ENCODE peak calls at places on chromosomes 5 and 9, in four cellular contexts. M is LNCaP clone FGC, Z is testis, E is PC-9. S is an unnamed sample.

GRCh38 chr5:141412853-141413539 is at the start of gene PCDHGA10:
- DNase-seq in M (peak), Z (peak), E (peak), S (peak)

GRCh38 chr5:124746252-124746915 is at the start of gene ZNF608:
- DNase-seq in M (no peak), Z (peak), E (no peak), S (peak)

GRCh38 chr5:164809831-164810230 is 1304.4 kb downstream of the MAT2B start:
- DNase-seq in M (no peak), Z (no peak), E (no peak), S (no peak)

GRCh38 chr5:118701796-118702195 is 286.6 kb downstream of the DTWD2 start:
- DNase-seq in M (no peak), Z (no peak), E (no peak), S (no peak)

GRCh38 chr5:131198625-131199024 is 27.9 kb downstream of the LYRM7 start:
- DNase-seq in M (no peak), Z (no peak), E (no peak), S (peak)

GRCh38 chr5:141050622-141051525 is at the start of gene PCDHB1:
- DNase-seq in M (no peak), Z (no peak), E (no peak), S (no peak)

GRCh38 chr9:37229882-37230482 is 109.6 kb downstream of the ZCCHC7 start:
- DNase-seq in M (peak), Z (no peak), E (peak), S (peak)

GRCh38 chr5:3155717-3156116 is 404.2 kb upstream of the IRX2 start:
- DNase-seq in M (no peak), Z (no peak), E (no peak), S (no peak)

GRCh38 chr9:86734762-86735161 is 212.5 kb downstream of the GAS1 start:
- DNase-seq in M (no peak), Z (no peak), E (no peak), S (peak)

GRCh38 chr5:156491766-156492165 is 164.8 kb downstream of the SGCD start:
- DNase-seq in M (no peak), Z (no peak), E (no peak), S (no peak)

GRCh38 chr5:162657076-162657475 is 589.5 kb downstream of the GABRG2 start:
- DNase-seq in M (no peak), Z (no peak), E (no peak), S (no peak)

GRCh38 chr5:120771181-120771580 is 307.1 kb downstream of the PRR16 start:
- DNase-seq in M (no peak), Z (no peak), E (no peak), S (peak)

GRCh38 chr5:170651902-170652301 is 131.6 kb upstream of the GABRP start:
- DNase-seq in M (no peak), Z (no peak), E (no peak), S (no peak)

GRCh38 chr5:162160401-162160800 is 92.8 kb downstream of the GABRG2 start:
- DNase-seq in M (no peak), Z (no peak), E (no peak), S (no peak)

GRCh38 chr9:126722922-126723806 is 81.7 kb upstream of the ZBTB43 start:
- DNase-seq in M (no peak), Z (peak), E (no peak), S (no peak)

GRCh38 chr9:24602687-24603352 is 57.1 kb upstream of the IZUMO3 start:
- DNase-seq in M (no peak), Z (no peak), E (no peak), S (peak)

GRCh38 chr5:1479581-1480188 is 34.4 kb upstream of the SLC6A3 start:
- DNase-seq in M (no peak), Z (peak), E (no peak), S (peak)

GRCh38 chr5:1526681-1527131 is 2.9 kb upstream of the LPCAT1 start:
- DNase-seq in M (no peak), Z (peak), E (no peak), S (no peak)

GRCh38 chr5:164578911-164579310 is 1073.5 kb downstream of the MAT2B start:
- DNase-seq in M (no peak), Z (no peak), E (no peak), S (no peak)

GRCh38 chr9:107973451-107973850 is 483.9 kb upstream of the KLF4 start:
- DNase-seq in M (no peak), Z (no peak), E (peak), S (no peak)

GRCh38 chr5:68730220-68731010 is 363.4 kb upstream of the SLC30A5 start:
- DNase-seq in M (no peak), Z (peak), E (no peak), S (peak)

GRCh38 chr9:91162311-91162710 is 199.4 kb downstream of the AUH start:
- DNase-seq in M (no peak), Z (no peak), E (peak), S (peak)

GRCh38 chr5:17203329-17204132 is 13.9 kb upstream of the BASP1 start:
- DNase-seq in M (peak), Z (peak), E (peak), S (peak)

GRCh38 chr9:18741880-18742279 is 267.9 kb downstream of the ADAMTSL1 start:
- DNase-seq in M (no peak), Z (no peak), E (no peak), S (peak)

GRCh38 chr5:148684528-148684927 is 30.2 kb upstream of the HTR4 start:
- DNase-seq in M (no peak), Z (no peak), E (peak), S (peak)

GRCh38 chr5:148685520-148686134 is 31.3 kb upstream of the HTR4 start:
- DNase-seq in M (no peak), Z (no peak), E (no peak), S (no peak)

GRCh38 chr5:148687871-148688270 is 33.5 kb upstream of the HTR4 start:
- DNase-seq in M (no peak), Z (no peak), E (no peak), S (no peak)

GRCh38 chr5:148688787-148689186 is 34.5 kb upstream of the HTR4 start:
- DNase-seq in M (no peak), Z (no peak), E (no peak), S (no peak)

DNA sequence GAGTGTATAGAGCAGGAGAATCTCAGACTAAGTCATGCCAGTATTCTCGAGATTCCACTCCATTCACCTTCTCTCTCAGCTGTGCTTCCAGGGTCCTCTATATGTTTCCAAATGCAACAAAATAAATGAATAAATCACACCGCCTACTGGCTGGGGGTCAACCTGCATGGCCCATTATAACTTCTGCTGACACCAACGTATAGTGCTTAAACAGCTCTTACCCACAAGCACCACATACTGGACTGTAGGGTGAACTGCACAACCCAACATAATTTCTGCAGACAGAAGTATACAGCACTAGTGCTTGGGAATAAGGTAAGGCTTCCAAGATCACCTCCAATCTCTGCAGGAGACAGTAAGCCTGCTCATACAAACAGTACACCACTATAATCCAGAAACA is 33.1 kb upstream of the HTR4 start:
- DNase-seq in M (peak), Z (no peak), E (no peak), S (peak)
- TF ChIP-seq CTCF in M (peak), Z (no peak), E (peak), S (peak)

GRCh38 chr5:136065588-136065987 is 36.8 kb downstream of the TGFBI start:
- DNase-seq in M (no peak), Z (no peak), E (no peak), S (no peak)

GRCh38 chr5:136067422-136067821 is 38.6 kb downstream of the TGFBI start:
- DNase-seq in M (no peak), Z (no peak), E (no peak), S (no peak)

GRCh38 chr5:136063778-136064465 is 35.1 kb downstream of the TGFBI start:
- DNase-seq in M (no peak), Z (no peak), E (no peak), S (no peak)

GRCh38 chr5:136064510-136064909 is 35.7 kb downstream of the TGFBI start:
- DNase-seq in M (no peak), Z (no peak), E (no peak), S (peak)

GRCh38 chr5:136066705-136067271 is 38.0 kb downstream of the TGFBI start:
- DNase-seq in M (no peak), Z (peak), E (no peak), S (peak)
- TF ChIP-seq CTCF in M (no peak), Z (no peak), E (no peak), S (peak)

GRCh38 chr5:177495243-177496060 is 2.0 kb downstream of the PDLIM7 start:
- DNase-seq in M (no peak), Z (peak), E (peak), S (peak)

GRCh38 chr5:177497297-177498012 is at the start of gene PDLIM7:
- DNase-seq in M (peak), Z (peak), E (peak), S (peak)

GRCh38 chr5:177494356-177495195 is 2.8 kb downstream of the PDLIM7 start:
- DNase-seq in M (no peak), Z (no peak), E (peak), S (peak)

GRCh38 chr5:177497011-177497296 is 450 bp downstream of the PDLIM7 start:
- DNase-seq in M (no peak), Z (no peak), E (no peak), S (no peak)

GRCh38 chr5:177496111-177497010 is 1.0 kb downstream of the PDLIM7 start:
- DNase-seq in M (no peak), Z (peak), E (peak), S (peak)
- TF ChIP-seq CTCF in M (peak), Z (no peak), E (peak), S (peak)

GRCh38 chr5:98339141-98339848 is 434.2 kb upstream of the RGMB start:
- DNase-seq in M (no peak), Z (no peak), E (no peak), S (no peak)
- TF ChIP-seq CTCF in M (no peak), Z (no peak), E (no peak), S (no peak)

GRCh38 chr5:74670377-74671038 is 14.5 kb upstream of the HEXB start:
- DNase-seq in M (no peak), Z (no peak), E (no peak), S (no peak)
- TF ChIP-seq CTCF in M (no peak), Z (no peak), E (no peak), S (no peak)

GRCh38 chr5:97991236-97991635 is 782.2 kb upstream of the RGMB start:
- DNase-seq in M (no peak), Z (no peak), E (no peak), S (no peak)

GRCh38 chr5:97980291-97980690 is 793.2 kb upstream of the RGMB start:
- DNase-seq in M (no peak), Z (no peak), E (no peak), S (peak)

DNA sequence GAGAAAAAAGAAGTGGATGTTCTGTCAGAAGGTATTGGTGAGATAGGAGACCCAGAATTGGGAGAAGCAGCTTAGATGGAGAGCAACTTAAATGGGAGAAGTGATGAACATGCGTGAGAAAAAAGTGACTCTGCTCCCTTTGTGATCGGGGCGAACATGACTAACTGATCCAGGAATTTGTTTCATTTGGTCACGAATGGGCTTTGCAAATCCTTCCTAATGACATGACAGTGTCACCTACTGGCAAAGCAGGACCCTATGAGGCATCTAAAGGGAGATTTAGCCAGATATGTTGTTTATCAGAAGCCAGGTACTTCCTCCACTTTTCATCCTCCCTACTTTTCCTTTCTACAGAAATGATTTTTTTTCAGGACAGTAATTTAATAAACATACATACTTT is 787.4 kb upstream of the RGMB start:
- DNase-seq in M (no peak), Z (no peak), E (no peak), S (peak)
- TF ChIP-seq CTCF in M (peak), Z (no peak), E (no peak), S (peak)

GRCh38 chr5:59198832-59199231 is 616.0 kb downstream of the RAB3C start:
- DNase-seq in M (no peak), Z (no peak), E (no peak), S (no peak)
- TF ChIP-seq CTCF in M (no peak), Z (no peak), E (no peak), S (no peak)

GRCh38 chr5:95178046-95178651 is 106.7 kb downstream of the MCTP1 start:
- DNase-seq in M (no peak), Z (no peak), E (no peak), S (peak)
- TF ChIP-seq CTCF in M (no peak), Z (no peak), E (no peak), S (no peak)

GRCh38 chr5:88729476-88730182 is 153.4 kb downstream of the MEF2C start:
- DNase-seq in M (peak), Z (peak), E (no peak), S (peak)
- TF ChIP-seq CTCF in M (peak), Z (peak), E (peak), S (peak)

GRCh38 chr9:89564257-89564878 is 40.4 kb upstream of the GADD45G start:
- DNase-seq in M (peak), Z (no peak), E (no peak), S (no peak)
- TF ChIP-seq CTCF in M (peak), Z (no peak), E (no peak), S (no peak)